ENCODE peak calls at places on chromosomes 13 and 19, in four cellular contexts. P is Peyer's patch, H is IMR-90, X is GM23338. K is an unnamed sample. For H3K4me1, the result is how much of the 10 kb centered on the place peaks cover.

GRCh38 chr13:99384468-99384867 is 77.3 kb upstream of the GPR183 start:
- DNase-seq in P (no peak), H (no peak), X (no peak), K (no peak)

GRCh38 chr13:70191034-70191433 is 82.8 kb upstream of the KLHL1 start:
- DNase-seq in P (no peak), H (no peak), X (no peak), K (no peak)

GRCh38 chr19:31625575-31625974 is 276.3 kb upstream of the TSHZ3 start:
- DNase-seq in P (no peak), H (no peak), X (no peak), K (no peak)

GRCh38 chr13:58476176-58476575 is 844.6 kb downstream of the PCDH17 start:
- DNase-seq in P (no peak), H (no peak), X (peak), K (no peak)

GRCh38 chr13:99087954-99088491 is 110.2 kb upstream of the DOCK9 start:
- DNase-seq in P (no peak), H (no peak), X (peak), K (peak)

GRCh38 chr19:48290341-48290922 is 20.6 kb downstream of the ZNF114 start:
- DNase-seq in P (no peak), H (peak), X (peak), K (no peak)

GRCh38 chr19:1591421-1592022 is 1.1 kb downstream of the MBD3 start:
- DNase-seq in P (no peak), H (no peak), X (no peak), K (no peak)

GRCh38 chr13:84980571-84980970 is 818.6 kb downstream of the SLITRK6 start:
- DNase-seq in P (no peak), H (no peak), X (no peak), K (no peak)

GRCh38 chr13:111153977-111154332 is 38.8 kb downstream of the ARHGEF7 start:
- DNase-seq in P (peak), H (no peak), X (peak), K (peak)

GRCh38 chr19:34319785-34320184 is 45.2 kb upstream of the GPI start:
- DNase-seq in P (peak), H (peak), X (no peak), K (no peak)

GRCh38 chr13:107457686-107458085 is 757.6 kb downstream of the LIG4 start:
- DNase-seq in P (no peak), H (no peak), X (no peak), K (no peak)

GRCh38 chr19:12993562-12993961 is 1.7 kb upstream of the NFIX start:
- DNase-seq in P (no peak), H (no peak), X (no peak), K (no peak)

GRCh38 chr13:112875627-112876026 is 93.4 kb upstream of the MCF2L start:
- DNase-seq in P (peak), H (no peak), X (no peak), K (no peak)

GRCh38 chr13:112614835-112615234 is 26.9 kb upstream of the TUBGCP3 start:
- DNase-seq in P (no peak), H (no peak), X (no peak), K (no peak)

GRCh38 chr13:85828094-85828684 is 29.0 kb upstream of the SLITRK6 start:
- DNase-seq in P (no peak), H (peak), X (peak), K (no peak)

GRCh38 chr13:33016414-33017409 is at the start of gene KL:
- DNase-seq in P (no peak), H (no peak), X (peak), K (peak)

GRCh38 chr19:2166741-2167738 is 3.3 kb downstream of the DOT1L start:
- DNase-seq in P (peak), H (peak), X (peak), K (peak)

GRCh38 chr19:49157445-49158224 is at the start of gene TRPM4:
- DNase-seq in P (peak), H (peak), X (peak), K (peak)

GRCh38 chr13:44040070-44040753 is 160.5 kb downstream of the LACC1 start:
- DNase-seq in P (no peak), H (peak), X (no peak), K (no peak)

GRCh38 chr19:29674374-29675119 is 9.3 kb downstream of the PLEKHF1 start:
- DNase-seq in P (peak), H (no peak), X (no peak), K (no peak)

GRCh38 chr19:49189259-49189658 is 31.7 kb downstream of the TRPM4 start:
- DNase-seq in P (no peak), H (no peak), X (no peak), K (no peak)

GRCh38 chr13:107883561-107884175 is 331.7 kb downstream of the LIG4 start:
- DNase-seq in P (no peak), H (peak), X (no peak), K (no peak)

GRCh38 chr13:38008636-38009035 is 139.1 kb upstream of the TRPC4 start:
- DNase-seq in P (no peak), H (no peak), X (no peak), K (peak)

GRCh38 chr13:77093735-77094134 is 66.8 kb upstream of the FBXL3 start:
- DNase-seq in P (no peak), H (no peak), X (no peak), K (no peak)

GRCh38 chr13:24184855-24185254 is 24.3 kb downstream of the SPATA13 start:
- DNase-seq in P (no peak), H (no peak), X (no peak), K (no peak)

GRCh38 chr13:56988543-56988942 is 152.2 kb upstream of the PRR20A start:
- DNase-seq in P (no peak), H (no peak), X (no peak), K (no peak)
- H3K27ac ChIP-seq in P (no peak), H (no peak), X (no peak), K (no peak)

GRCh38 chr13:60018536-60018935 is 145.2 kb downstream of the DIAPH3 start:
- DNase-seq in P (no peak), H (no peak), X (no peak), K (no peak)
- H3K4me3 ChIP-seq in P (no peak), H (no peak), X (no peak), K (no peak)

GRCh38 chr19:45050036-45050435 is 11.2 kb downstream of the CLASRP start:
- DNase-seq in P (no peak), H (no peak), X (no peak), K (no peak)

GRCh38 chr19:45045671-45046353 is 7.0 kb downstream of the CLASRP start:
- DNase-seq in P (no peak), H (no peak), X (no peak), K (no peak)

GRCh38 chr19:45049073-45049736 is 10.4 kb downstream of the CLASRP start:
- DNase-seq in P (no peak), H (no peak), X (no peak), K (no peak)

GRCh38 chr19:45046355-45046754 is 7.5 kb downstream of the CLASRP start:
- DNase-seq in P (no peak), H (no peak), X (no peak), K (no peak)

GRCh38 chr19:45047188-45047797 is 8.4 kb downstream of the CLASRP start:
- DNase-seq in P (no peak), H (no peak), X (no peak), K (no peak)
- H3K4me1 ChIP-seq in P (under half), H (under half), X (under half), K (under half)

DNA sequence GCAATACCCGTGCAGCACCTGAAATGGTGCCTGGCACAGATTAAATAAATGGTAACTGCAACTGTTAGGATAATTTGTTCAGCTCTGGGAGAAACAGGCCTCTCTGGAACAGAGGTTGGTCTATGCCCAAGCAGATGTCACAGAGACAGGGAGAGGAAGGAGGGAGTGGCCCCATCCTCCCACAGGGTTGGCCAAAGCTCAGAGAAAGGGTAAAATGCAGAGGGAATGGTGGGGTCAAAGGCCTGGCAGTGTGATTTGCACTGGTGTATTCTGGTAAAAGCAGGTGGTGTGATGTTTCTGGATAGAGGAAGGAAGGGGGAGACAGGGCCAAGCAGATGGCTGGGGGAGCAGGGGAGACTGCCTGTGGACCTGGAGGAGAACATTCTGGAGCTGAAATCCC is 9.4 kb downstream of the ZSCAN22 start:
- DNase-seq in P (no peak), H (no peak), X (no peak), K (no peak)
- H3K27ac ChIP-seq in P (no peak), H (no peak), X (no peak), K (no peak)

GRCh38 chr19:18594096-18594823 is 5.7 kb downstream of the REX1BD start:
- DNase-seq in P (peak), H (peak), X (peak), K (peak)
- H3K4me3 ChIP-seq in P (peak), H (peak), X (peak), K (peak)

K was measured in transverse colon.